ENCODE peak calls at places on chromosomes 12 and 14, in five cellular contexts. I, S, C, Y and V are unnamed samples. For H3K4me1 and H3K9me3, the result is how much of the 10 kb centered on the place peaks cover.

GRCh38 chr14:67221248-67221981 is 19.8 kb upstream of the PALS1 start:
- DNase-seq in S (no peak), I (no peak), Y (peak), C (no peak), V (no peak)

GRCh38 chr12:63420206-63420644 is 248.1 kb downstream of the DPY19L2 start:
- DNase-seq in Y (peak), C (no peak), I (no peak), S (no peak), V (no peak)

GRCh38 chr14:102592969-102593840 is 756 bp downstream of the RCOR1 start:
- DNase-seq in I (no peak), Y (peak), C (peak), S (peak), V (peak)

GRCh38 chr12:91381309-91381804 is 198.7 kb upstream of the DCN start:
- DNase-seq in Y (peak), I (no peak), S (no peak), C (peak), V (peak)

GRCh38 chr14:61475316-61475715 is 153.9 kb downstream of the PRKCH start:
- DNase-seq in C (no peak), I (no peak), S (no peak), Y (peak), V (no peak)

GRCh38 chr12:76037130-76038105 is 5.8 kb upstream of the PHLDA1 start:
- DNase-seq in S (no peak), I (no peak), C (no peak), Y (peak), V (no peak)

GRCh38 chr14:103558071-103558882 is 4.2 kb downstream of the BAG5 start:
- DNase-seq in Y (peak), C (no peak), S (no peak), I (no peak), V (no peak)

GRCh38 chr14:50225067-50225973 is 6.1 kb downstream of the SOS2 start:
- DNase-seq in S (no peak), C (no peak), I (no peak), Y (peak), V (no peak)

GRCh38 chr14:23237772-23238594 is at the start of gene RNF212B:
- DNase-seq in I (peak), Y (peak), C (peak), S (peak), V (peak)

GRCh38 chr12:54370218-54370730 is 6.0 kb upstream of the GPR84 start:
- DNase-seq in C (peak), S (peak), I (no peak), Y (peak), V (peak)

GRCh38 chr12:15164997-15165659 is 56.1 kb downstream of the RERG start:
- DNase-seq in S (no peak), C (no peak), Y (no peak), I (no peak), V (no peak)

GRCh38 chr12:15168279-15168678 is 52.9 kb downstream of the RERG start:
- DNase-seq in Y (no peak), S (no peak), I (no peak), C (no peak), V (no peak)

GRCh38 chr12:15158114-15158513 is 63.1 kb downstream of the RERG start:
- DNase-seq in Y (no peak), C (no peak), S (no peak), I (no peak), V (no peak)

GRCh38 chr12:15163577-15163976 is 57.6 kb downstream of the RERG start:
- DNase-seq in C (no peak), S (no peak), I (no peak), Y (no peak), V (no peak)

GRCh38 chr12:15163001-15163400 is 58.2 kb downstream of the RERG start:
- DNase-seq in S (no peak), Y (no peak), I (no peak), C (no peak), V (no peak)
- H3K4me3 ChIP-seq in S (no peak), Y (no peak), I (no peak), C (no peak), V (no peak)

DNA sequence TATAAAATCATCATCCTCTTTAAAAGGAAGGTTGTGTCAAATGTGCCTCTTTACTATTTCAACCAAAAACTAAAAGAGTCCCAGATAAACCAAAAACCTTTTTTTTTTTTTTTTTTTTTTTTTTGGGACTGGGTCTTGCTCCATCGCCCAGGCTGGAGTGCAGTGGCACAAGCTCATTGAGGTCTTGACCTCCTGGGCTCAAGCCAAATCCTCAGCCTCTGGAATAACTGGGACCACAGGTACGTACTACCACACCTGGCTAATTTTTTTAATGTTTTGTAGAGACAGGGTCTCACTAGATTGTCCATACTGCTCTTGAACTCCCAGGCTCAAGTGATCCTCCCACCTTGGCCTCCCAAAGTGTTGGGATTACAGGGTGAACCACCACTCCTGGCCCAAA is 16.4 kb upstream of the SELPLG start:
- DNase-seq in C (no peak), Y (no peak), I (no peak), S (no peak), V (no peak)
- H3K4me1 ChIP-seq in C (under half), Y (half or more), I (under half), S (under half), V (under half)

DNA sequence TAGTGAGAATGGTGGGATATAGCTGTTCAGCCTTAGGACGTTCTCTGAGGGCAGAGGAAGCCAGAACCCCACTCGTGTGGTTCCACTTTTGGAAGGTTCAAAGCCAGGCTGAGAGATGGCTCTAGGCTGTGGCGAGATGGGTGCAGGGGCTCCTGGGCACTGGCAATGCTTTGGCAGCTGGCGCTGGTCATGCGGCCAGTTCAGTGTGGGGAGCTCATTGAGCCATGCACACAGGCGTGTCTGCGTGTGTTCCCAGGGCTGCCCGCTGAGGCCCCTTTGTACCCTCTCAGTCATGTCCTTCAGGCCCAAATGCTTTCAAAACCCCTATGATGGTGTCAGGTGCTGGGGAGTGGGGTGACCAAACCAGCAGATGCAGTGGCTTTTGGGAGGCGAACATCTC is 1.7 kb downstream of the TEX22 start:
- DNase-seq in C (no peak), Y (no peak), S (no peak), I (no peak), V (peak)
- H3K9me3 ChIP-seq in C (under half), Y (under half), S (under half), I (under half), V (under half)

DNA sequence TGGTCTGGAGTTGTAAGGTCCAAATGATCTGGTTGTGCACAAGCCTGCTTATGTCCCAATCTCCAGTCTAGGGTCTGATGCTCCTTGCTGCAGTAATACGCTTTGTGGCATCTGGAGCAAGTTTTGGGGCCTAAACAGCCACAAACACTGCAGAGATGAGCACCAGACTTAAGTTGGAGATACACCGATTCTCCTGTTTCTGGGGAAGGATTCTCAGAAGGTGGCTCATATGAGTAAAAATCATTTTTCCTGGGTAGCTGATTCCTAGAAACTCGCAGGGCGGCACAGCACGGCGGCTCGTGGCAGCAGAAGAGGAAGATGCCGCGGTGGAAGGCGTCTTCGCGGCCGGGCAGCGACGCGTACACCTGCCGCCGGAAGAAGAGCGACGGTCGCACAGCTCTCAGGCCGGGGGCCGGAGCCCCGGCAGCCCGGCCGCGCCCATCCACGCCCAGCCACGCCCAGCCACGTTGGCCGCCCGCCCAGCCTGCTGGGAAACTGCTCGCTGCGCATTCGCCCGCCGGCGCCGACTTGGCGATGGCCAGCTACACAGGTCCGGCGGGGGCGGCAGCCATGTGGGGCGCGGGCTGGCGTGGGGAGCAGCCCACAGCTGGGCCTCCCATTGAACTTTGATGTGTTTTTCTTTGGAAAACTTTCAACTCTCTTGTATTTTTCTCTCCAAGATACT is 129.0 kb downstream of the ASCL4 start:
- DNase-seq in C (peak), S (peak), I (peak), Y (peak), V (peak)
- H3K4me3 ChIP-seq in C (peak), S (no peak), I (peak), Y (peak), V (no peak)

GRCh38 chr12:51840966-51841365 is 7.6 kb downstream of the FIGNL2 start:
- DNase-seq in S (no peak), I (no peak), Y (no peak), C (no peak), V (no peak)
- H3K4me1 ChIP-seq in S (under half), I (under half), Y (under half), C (under half), V (under half)